ENCODE peak calls at places on chromosomes 5 and 9, in eight cellular contexts. I is astrocyte of the spinal cord, V is Calu3, J is choroid plexus epithelial cell, P is fibroblast of pulmonary artery, T is prostate gland, D is cardiac muscle cell, A is natural killer cell. E is an unnamed sample.

GRCh38 chr9:111952559-111952958 is 55.9 kb downstream of the UGCG start:
- DNase-seq in I (peak; percentile 76), V (no peak), J (peak; percentile 80), P (peak; percentile 91), T (no peak), D (no peak), A (no peak), E (peak; percentile 84)

GRCh38 chr9:3241290-3241689 is 284.5 kb downstream of the RFX3 start:
- DNase-seq in I (peak; percentile 66), V (no peak), J (peak; percentile 51), P (no peak), T (no peak), D (peak; percentile 32), A (no peak), E (peak; percentile 19)

GRCh38 chr5:2751592-2752021 is at the start of gene IRX2:
- DNase-seq in I (peak; percentile 94), V (no peak), J (peak; percentile 53), P (peak; percentile 82), T (peak; percentile 97), D (peak; percentile 98), A (no peak), E (peak; percentile 53)

GRCh38 chr5:127216906-127217675 is 73.5 kb upstream of the MEGF10 start:
- DNase-seq in I (no peak), V (no peak), J (no peak), P (no peak), T (no peak), D (peak; percentile 40), A (no peak), E (no peak)

GRCh38 chr5:82336566-82337351 is 58.6 kb upstream of the RPS23 start:
- DNase-seq in I (no peak), V (no peak), J (no peak), P (no peak), T (no peak), D (no peak), A (no peak), E (no peak)

GRCh38 chr5:33309076-33309475 is 131.7 kb upstream of the TARS1 start:
- DNase-seq in I (no peak), V (no peak), J (no peak), P (no peak), T (no peak), D (no peak), A (no peak), E (no peak)

GRCh38 chr5:65075623-65076250 is 307.0 kb downstream of the CWC27 start:
- DNase-seq in I (no peak), V (no peak), J (no peak), P (peak; percentile 8), T (no peak), D (peak; percentile 25), A (no peak), E (peak; percentile 27)

GRCh38 chr9:97560851-97561250 is 59.4 kb downstream of the TMOD1 start:
- DNase-seq in I (no peak), V (no peak), J (no peak), P (no peak), T (no peak), D (no peak), A (no peak), E (no peak)

GRCh38 chr5:42767491-42768105 is 11.0 kb downstream of the CCDC152 start:
- DNase-seq in I (peak; percentile 44), V (no peak), J (peak; percentile 60), P (peak; percentile 61), T (no peak), D (peak; percentile 40), A (no peak), E (peak; percentile 34)

GRCh38 chr5:158506648-158507047 is 593.1 kb downstream of the EBF1 start:
- DNase-seq in I (no peak), V (no peak), J (no peak), P (no peak), T (no peak), D (no peak), A (no peak), E (no peak)

GRCh38 chr9:113057193-113057592 is 669 bp upstream of the ZFP37 start:
- DNase-seq in I (no peak), V (no peak), J (no peak), P (no peak), T (no peak), D (peak; percentile 0), A (no peak), E (no peak)

GRCh38 chr9:96495341-96495740 is 45.4 kb downstream of the HABP4 start:
- DNase-seq in I (peak; percentile 80), V (no peak), J (peak; percentile 91), P (peak; percentile 58), T (no peak), D (no peak), A (no peak), E (peak; percentile 83)

GRCh38 chr9:123266655-123267421 is 1.5 kb downstream of the STRBP start:
- DNase-seq in I (no peak), V (no peak), J (no peak), P (no peak), T (no peak), D (no peak), A (no peak), E (no peak)

GRCh38 chr9:123269316-123269715 is 930 bp upstream of the STRBP start:
- DNase-seq in I (no peak), V (peak; percentile 3), J (no peak), P (no peak), T (no peak), D (no peak), A (no peak), E (no peak)

GRCh38 chr9:123267481-123268239 is 726 bp downstream of the STRBP start:
- DNase-seq in I (no peak), V (no peak), J (no peak), P (no peak), T (no peak), D (peak; percentile 30), A (no peak), E (no peak)

GRCh38 chr9:123268950-123269302 is 540 bp upstream of the STRBP start:
- DNase-seq in I (no peak), V (no peak), J (no peak), P (no peak), T (no peak), D (no peak), A (no peak), E (no peak)

GRCh38 chr9:123268240-123268949 is at the start of gene STRBP:
- DNase-seq in I (peak; percentile 73), V (peak; percentile 92), J (peak; percentile 70), P (peak; percentile 73), T (peak; percentile 90), D (peak; percentile 96), A (peak; percentile 92), E (peak; percentile 75)
- TF ChIP-seq CTCF in I (no peak), V (no peak), J (no peak), P (no peak), T (peak; percentile 37), D (no peak), A (no peak), E (no peak)

GRCh38 chr5:178831049-178831448 is 28.7 kb upstream of the ZNF354B start:
- DNase-seq in I (no peak), V (no peak), J (no peak), P (no peak), T (no peak), D (no peak), A (no peak), E (no peak)
- TF ChIP-seq CTCF in I (no peak), V (no peak), J (no peak), P (no peak), T (no peak), D (no peak), A (no peak), E (no peak)

DNA sequence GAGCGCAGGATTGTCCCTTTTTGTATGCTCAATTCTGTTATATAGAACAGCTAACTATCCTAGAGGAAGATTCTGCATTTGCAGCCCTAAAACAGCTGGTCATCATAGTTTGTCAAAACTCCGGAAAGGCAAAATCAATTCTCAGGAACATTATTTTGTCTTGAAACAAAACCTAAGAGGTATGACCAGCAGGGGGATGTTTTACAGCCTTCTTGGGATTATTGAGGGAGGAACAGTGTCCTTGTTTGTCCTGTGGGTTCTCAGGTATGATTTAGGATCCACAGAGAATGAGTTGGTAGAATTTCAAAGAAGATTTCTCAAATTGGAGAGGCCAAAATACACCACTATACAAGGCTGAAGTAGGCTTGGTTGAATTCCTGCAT is 136.4 kb downstream of the ZSWIM6 start:
- DNase-seq in I (no peak), V (no peak), J (no peak), P (no peak), T (no peak), D (no peak), A (no peak), E (peak; percentile 8)
- TF ChIP-seq CTCF in I (peak; percentile 20), V (no peak), J (peak; percentile 41), P (peak; percentile 16), T (no peak), D (no peak), A (no peak), E (no peak)

GRCh38 chr5:10827571-10827970 is 66.5 kb upstream of the DAP start:
- DNase-seq in I (no peak), V (no peak), J (no peak), P (no peak), T (no peak), D (no peak), A (no peak), E (no peak)

GRCh38 chr5:10826971-10827370 is 65.9 kb upstream of the DAP start:
- DNase-seq in I (no peak), V (no peak), J (no peak), P (no peak), T (no peak), D (no peak), A (no peak), E (no peak)

GRCh38 chr5:10831416-10831815 is 70.4 kb upstream of the DAP start:
- DNase-seq in I (peak; percentile 64), V (no peak), J (peak; percentile 78), P (peak; percentile 30), T (no peak), D (no peak), A (no peak), E (peak; percentile 96)

GRCh38 chr5:10828241-10828640 is 67.2 kb upstream of the DAP start:
- DNase-seq in I (peak; percentile 48), V (no peak), J (peak; percentile 70), P (no peak), T (no peak), D (no peak), A (no peak), E (peak; percentile 33)

DNA sequence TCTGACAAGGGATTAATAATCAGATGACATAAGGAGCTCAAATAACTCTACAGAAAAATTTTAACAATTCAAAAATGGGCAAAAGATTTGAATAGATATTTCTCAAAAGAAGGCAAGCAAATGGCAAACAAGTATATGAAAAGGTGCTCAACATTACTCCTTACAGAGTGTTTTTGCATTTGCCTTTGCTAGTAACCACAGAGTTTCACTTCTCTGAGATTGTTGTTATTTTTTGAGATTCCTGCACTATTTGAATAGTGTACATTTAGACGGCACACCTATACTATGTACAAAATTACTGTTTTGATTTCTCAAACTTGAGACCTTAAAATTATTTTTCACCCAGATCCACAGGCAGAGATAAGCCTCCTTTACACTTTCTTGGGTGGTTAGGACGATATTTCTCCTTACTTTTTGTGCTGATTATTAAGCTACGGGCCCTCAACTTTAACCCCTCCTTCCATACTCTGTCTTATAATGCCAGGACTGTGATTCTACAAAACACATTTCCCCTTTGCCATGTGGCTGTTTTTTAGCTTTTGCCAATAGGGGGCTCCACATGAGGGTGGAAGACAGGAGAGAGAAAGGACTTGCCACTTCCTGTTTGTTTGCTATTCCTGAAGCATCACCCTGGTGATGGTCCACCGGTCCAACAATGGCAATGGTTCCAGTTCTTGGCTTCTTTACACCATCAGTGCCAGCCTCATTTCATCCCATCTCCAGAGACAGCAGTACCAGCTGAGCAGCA is 65.0 kb upstream of the DAP start:
- DNase-seq in I (no peak), V (no peak), J (no peak), P (no peak), T (no peak), D (no peak), A (no peak), E (no peak)
- TF ChIP-seq CTCF in I (no peak), V (no peak), J (no peak), P (no peak), T (no peak), D (no peak), A (no peak), E (no peak)